ENCODE peak calls at places on chromosomes 2 and 18, in nine cellular contexts. Y is astrocyte, S is tibial nerve, A is SK-N-SH, C is H1, T is HCT116, V is Peyer's patch, B is PC-3, W is heart right ventricle. U is an unnamed sample. For H3K27me3, the result is how much of the 10 kb centered on the place peaks cover.

GRCh38 chr2:140659293-140659692 is 1471.5 kb downstream of the LRP1B start:
- DNase-seq in Y (no peak), A (no peak), C (no peak), W (no peak), T (no peak), S (no peak), V (no peak), B (peak), U (no peak)

GRCh38 chr2:9565436-9566153 is 10.0 kb upstream of the ADAM17 start:
- DNase-seq in W (peak), V (peak), Y (peak), B (peak), T (peak), A (no peak), S (peak), C (no peak), U (no peak)

GRCh38 chr2:23066701-23067100 is 318.3 kb upstream of the KLHL29 start:
- DNase-seq in S (no peak), A (no peak), Y (no peak), B (no peak), T (no peak), C (no peak), V (no peak), W (no peak), U (no peak)

GRCh38 chr2:52918551-52918950 is 849.1 kb upstream of the CHAC2 start:
- DNase-seq in S (no peak), A (no peak), C (no peak), B (peak), T (no peak), W (no peak), V (no peak), Y (peak), U (no peak)

GRCh38 chr18:25568926-25569325 is 217.0 kb upstream of the ZNF521 start:
- DNase-seq in S (no peak), Y (no peak), A (no peak), B (no peak), V (no peak), T (no peak), C (no peak), W (no peak), U (no peak)

GRCh38 chr2:10584843-10585475 is 104.8 kb downstream of the NOL10 start:
- DNase-seq in S (no peak), C (no peak), Y (peak), B (peak), A (no peak), T (no peak), V (no peak), W (no peak), U (no peak)

GRCh38 chr18:9419956-9420631 is 55.2 kb upstream of the RALBP1 start:
- DNase-seq in C (no peak), Y (peak), B (no peak), T (no peak), V (no peak), S (no peak), A (no peak), W (no peak), U (no peak)

GRCh38 chr2:242052421-242052820 is 182.9 kb downstream of the RTP5 start:
- DNase-seq in C (no peak), S (no peak), B (no peak), Y (no peak), W (no peak), V (no peak), A (no peak), T (no peak), U (no peak)

GRCh38 chr2:127449439-127449838 is 31.2 kb downstream of the PROC start:
- DNase-seq in B (no peak), W (no peak), S (no peak), T (no peak), V (no peak), A (no peak), Y (no peak), C (no peak), U (no peak)

GRCh38 chr2:1306029-1306686 is 107.1 kb upstream of the TPO start:
- DNase-seq in V (no peak), T (no peak), Y (no peak), C (no peak), W (no peak), A (no peak), B (no peak), S (no peak), U (no peak)

GRCh38 chr2:198004173-198004572 is 199.8 kb downstream of the PLCL1 start:
- DNase-seq in S (no peak), B (no peak), A (no peak), C (no peak), W (no peak), V (no peak), Y (peak), T (no peak), U (no peak)

GRCh38 chr18:70337139-70337972 is 48.5 kb downstream of the SOCS6 start:
- DNase-seq in T (peak), V (no peak), W (peak), S (no peak), B (peak), Y (peak), A (no peak), C (peak), U (no peak)

GRCh38 chr18:56043691-56044090 is 455.7 kb upstream of the TCF4 start:
- DNase-seq in S (peak), W (no peak), Y (peak), C (peak), B (no peak), T (no peak), A (no peak), V (no peak), U (no peak)

GRCh38 chr2:69059731-69060290 is 46.8 kb downstream of the ANTXR1 start:
- DNase-seq in C (no peak), V (no peak), S (no peak), A (no peak), T (no peak), Y (peak), B (no peak), W (no peak), U (no peak)

GRCh38 chr2:74010087-74010541 is 25.4 kb downstream of the TET3 start:
- DNase-seq in Y (no peak), A (peak), T (no peak), S (no peak), V (no peak), C (no peak), B (peak), W (peak), U (peak)

GRCh38 chr2:52639692-52640091 is 1127.9 kb upstream of the CHAC2 start:
- DNase-seq in A (no peak), B (no peak), T (no peak), Y (peak), W (no peak), V (no peak), C (no peak), S (no peak), U (no peak)

GRCh38 chr2:74427551-74427950 is 6.0 kb downstream of the WDR54 start:
- DNase-seq in A (no peak), B (no peak), Y (no peak), C (no peak), V (no peak), T (no peak), W (no peak), S (no peak), U (no peak)

GRCh38 chr2:102278720-102279390 is 32.5 kb upstream of the IL1RL1 start:
- DNase-seq in C (no peak), V (no peak), Y (peak), T (no peak), S (no peak), B (no peak), A (no peak), W (no peak), U (no peak)

GRCh38 chr2:64354857-64355680 is 98.9 kb upstream of the LGALSL start:
- DNase-seq in Y (peak), A (no peak), W (no peak), T (no peak), C (no peak), B (peak), S (no peak), V (no peak), U (no peak)

GRCh38 chr2:127829845-127830246 is 18.9 kb upstream of the WDR33 start:
- DNase-seq in S (no peak), W (no peak), T (no peak), C (peak), B (no peak), Y (peak), A (peak), V (no peak), U (no peak)

GRCh38 chr2:60447943-60448342 is 105.5 kb downstream of the BCL11A start:
- DNase-seq in W (no peak), C (no peak), A (no peak), V (no peak), S (no peak), Y (no peak), T (no peak), B (no peak), U (no peak)

GRCh38 chr2:11598228-11598731 is 64.4 kb downstream of the GREB1 start:
- DNase-seq in S (no peak), Y (no peak), T (no peak), C (no peak), V (no peak), B (peak), W (no peak), A (no peak), U (no peak)

GRCh38 chr2:189304360-189304759 is 124.8 kb upstream of the COL5A2 start:
- DNase-seq in V (no peak), A (no peak), Y (no peak), B (no peak), W (no peak), T (no peak), C (no peak), S (no peak), U (no peak)

GRCh38 chr2:94869131-94869530 is 2.1 kb upstream of the TEKT4 start:
- DNase-seq in A (no peak), T (no peak), Y (no peak), V (no peak), C (no peak), S (no peak), B (no peak), W (no peak), U (no peak)

GRCh38 chr18:44325903-44326650 is 354.6 kb upstream of the SETBP1 start:
- DNase-seq in Y (peak), B (peak), T (no peak), C (peak), A (peak), S (peak), V (no peak), W (peak), U (no peak)

GRCh38 chr2:220243571-220243970 is 616.1 kb downstream of the SLC4A3 start:
- DNase-seq in A (no peak), Y (peak), B (no peak), W (no peak), V (no peak), T (no peak), C (no peak), S (no peak), U (no peak)

GRCh38 chr2:223696719-223697118 is 94.6 kb upstream of the SCG2 start:
- DNase-seq in B (peak), V (no peak), W (no peak), Y (peak), C (no peak), T (peak), S (no peak), A (no peak), U (no peak)

GRCh38 chr18:75790821-75791220 is 363.3 kb upstream of the SMIM21 start:
- DNase-seq in W (no peak), T (no peak), A (no peak), C (no peak), S (no peak), V (no peak), Y (no peak), B (no peak), U (no peak)

GRCh38 chr2:156116113-156116512 is 216.4 kb downstream of the NR4A2 start:
- DNase-seq in V (no peak), W (no peak), T (no peak), S (no peak), A (no peak), B (no peak), C (no peak), Y (peak), U (no peak)

DNA sequence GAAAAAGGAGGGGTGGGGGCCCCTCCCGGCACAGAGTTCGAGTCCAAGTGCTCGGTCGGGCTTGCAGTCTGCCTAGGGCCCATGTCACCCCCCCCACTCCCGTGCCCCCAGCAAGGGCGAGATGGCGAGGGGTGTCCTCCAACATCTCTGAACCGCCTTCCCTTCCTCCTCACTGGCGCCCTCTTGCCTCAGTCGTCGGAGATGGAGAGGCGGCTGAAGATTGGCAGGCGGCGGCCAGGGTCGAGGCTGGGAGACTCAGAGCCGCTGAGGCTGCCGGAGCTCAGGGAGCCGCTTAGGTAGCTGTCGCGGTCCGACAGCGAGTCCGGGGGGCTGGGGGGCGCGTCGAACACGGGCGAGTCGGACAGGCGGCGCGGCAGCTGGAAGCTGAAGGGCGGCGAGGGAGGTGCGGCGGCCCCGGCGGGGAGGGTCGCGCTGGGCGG is 2.3 kb downstream of the ZFP36L2 start:
- DNase-seq in A (peak), V (peak), T (no peak), C (no peak), S (peak), B (peak), W (peak), Y (peak), U (peak)
- TF ChIP-seq CTCF in A (peak), V (peak), T (peak), C (peak), S (no peak), B (peak), W (peak), Y (peak), U (peak)

GRCh38 chr2:30731248-30731647 is 76.0 kb downstream of the CAPN13 start:
- DNase-seq in Y (no peak), T (no peak), V (no peak), A (no peak), W (no peak), C (no peak), S (no peak), B (no peak), U (no peak)
- H3K27me3 ChIP-seq in Y (under half), T (half or more), V (under half), A (under half), W (under half), C (under half), S (under half), B (half or more), U (under half)

GRCh38 chr2:239958366-239958765 is 66.8 kb downstream of the NDUFA10 start:
- DNase-seq in T (no peak), V (no peak), S (no peak), B (no peak), W (no peak), A (no peak), C (no peak), Y (no peak), U (no peak)
- H3K27ac ChIP-seq in T (no peak), V (no peak), S (no peak), B (no peak), W (no peak), A (no peak), C (no peak), Y (no peak), U (no peak)

GRCh38 chr2:83191316-83191715 is 1267.8 kb downstream of the SUCLG1 start:
- DNase-seq in W (no peak), S (no peak), Y (no peak), C (no peak), V (no peak), A (no peak), T (no peak), B (no peak), U (no peak)

GRCh38 chr2:83196225-83196624 is 1262.9 kb downstream of the SUCLG1 start:
- DNase-seq in T (peak), C (no peak), A (peak), B (peak), S (no peak), W (no peak), Y (peak), V (no peak), U (no peak)
- TF ChIP-seq CTCF in T (peak), C (peak), A (peak), B (peak), S (peak), W (peak), Y (peak), V (peak), U (peak)

GRCh38 chr2:121245913-121246312 is 39.1 kb downstream of the TFCP2L1 start:
- DNase-seq in W (no peak), V (no peak), C (no peak), B (no peak), Y (no peak), T (no peak), A (no peak), S (no peak), U (peak)
- H3K27me3 ChIP-seq in W (under half), V (under half), C (under half), B (under half), Y (under half), T (under half), A (under half), S (under half), U (under half)

GRCh38 chr18:60804412-60804811 is 431.8 kb upstream of the MC4R start:
- DNase-seq in W (no peak), A (no peak), T (no peak), V (no peak), S (no peak), Y (no peak), B (no peak), C (peak), U (no peak)
- H3K27ac ChIP-seq in W (no peak), A (no peak), T (no peak), V (no peak), S (no peak), Y (no peak), B (no peak), C (no peak), U (no peak)

DNA sequence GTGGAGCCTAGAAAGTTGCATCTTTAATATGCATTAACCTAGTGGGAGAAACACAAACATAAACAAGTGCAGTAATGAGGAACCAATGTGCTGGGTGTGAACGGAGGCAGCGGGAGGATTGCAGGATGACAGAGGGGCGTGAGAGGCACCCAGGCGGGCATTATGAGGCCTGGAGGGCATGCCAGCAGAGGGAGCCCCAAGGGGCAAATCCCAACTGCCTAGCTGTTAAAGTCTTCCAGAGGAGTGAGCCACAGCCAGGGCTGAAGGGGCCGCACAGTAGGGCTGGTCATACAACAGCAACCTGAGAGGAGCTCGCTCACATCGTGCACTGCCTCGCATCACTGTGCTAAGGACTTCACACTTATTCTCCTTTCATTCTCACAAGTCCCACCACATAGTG is 13.3 kb upstream of the PRELID3A start:
- DNase-seq in T (no peak), S (no peak), C (no peak), A (no peak), W (no peak), V (peak), Y (no peak), B (no peak), U (no peak)
- TF ChIP-seq CTCF in T (peak), S (no peak), C (peak), A (peak), W (no peak), V (peak), Y (peak), B (peak), U (peak)

GRCh38 chr2:7846607-7847006 is 835.2 kb upstream of the ID2 start:
- DNase-seq in V (no peak), A (no peak), W (no peak), S (no peak), B (no peak), C (no peak), Y (no peak), T (no peak), U (no peak)
- H3K27me3 ChIP-seq in V (under half), A (under half), W (under half), S (under half), B (under half), C (under half), Y (under half), T (under half), U (under half)

U was measured in lower lobe of right lung.